ENCODE peak calls at places on chromosomes 7 and 10, in ten cellular contexts. One of them, this sample, is unnamed.

GRCh38 chr7:101824440-101824839 is 7.0 kb downstream of the CUX1 start:
- DNase-seq in HCT116: no peak
- DNase-seq in RWPE1: no peak
- DNase-seq in GM10248: no peak
- DNase-seq in CD8-positive, alpha-beta T cell: no peak
- DNase-seq in prostate gland: no peak
- DNase-seq in fibroblast of lung: no peak
- DNase-seq in astrocyte: no peak
- DNase-seq in spleen: no peak
- DNase-seq in upper lobe of right lung: peak; percentile 21
- DNase-seq in this sample: no peak

GRCh38 chr7:51246258-51247245 is 70.1 kb downstream of the COBL start:
- DNase-seq in GM10248: no peak
- DNase-seq in fibroblast of lung: no peak
- DNase-seq in CD8-positive, alpha-beta T cell: no peak
- DNase-seq in astrocyte: no peak
- DNase-seq in RWPE1: no peak
- DNase-seq in upper lobe of right lung: no peak
- DNase-seq in prostate gland: no peak
- DNase-seq in HCT116: no peak
- DNase-seq in spleen: no peak
- DNase-seq in this sample: no peak

GRCh38 chr10:116802876-116803275 is 46.4 kb upstream of the ENO4 start:
- DNase-seq in astrocyte: no peak
- DNase-seq in upper lobe of right lung: peak; percentile 39
- DNase-seq in spleen: no peak
- DNase-seq in prostate gland: no peak
- DNase-seq in CD8-positive, alpha-beta T cell: no peak
- DNase-seq in GM10248: no peak
- DNase-seq in fibroblast of lung: no peak
- DNase-seq in HCT116: no peak
- DNase-seq in RWPE1: no peak
- DNase-seq in this sample: no peak

GRCh38 chr10:98246911-98247820 is 20.8 kb downstream of the LOXL4 start:
- DNase-seq in upper lobe of right lung: no peak
- DNase-seq in RWPE1: no peak
- DNase-seq in GM10248: no peak
- DNase-seq in HCT116: no peak
- DNase-seq in prostate gland: no peak
- DNase-seq in spleen: no peak
- DNase-seq in astrocyte: peak; percentile 84
- DNase-seq in CD8-positive, alpha-beta T cell: no peak
- DNase-seq in fibroblast of lung: peak; percentile 56
- DNase-seq in this sample: peak; percentile 61

GRCh38 chr7:37110641-37111421 is 337.8 kb downstream of the ELMO1 start:
- DNase-seq in fibroblast of lung: no peak
- DNase-seq in prostate gland: no peak
- DNase-seq in HCT116: no peak
- DNase-seq in astrocyte: no peak
- DNase-seq in upper lobe of right lung: no peak
- DNase-seq in CD8-positive, alpha-beta T cell: no peak
- DNase-seq in spleen: no peak
- DNase-seq in RWPE1: no peak
- DNase-seq in GM10248: no peak
- DNase-seq in this sample: no peak

GRCh38 chr10:86706977-86707376 is 38.7 kb downstream of the LDB3 start:
- DNase-seq in astrocyte: no peak
- DNase-seq in fibroblast of lung: no peak
- DNase-seq in HCT116: no peak
- DNase-seq in RWPE1: no peak
- DNase-seq in CD8-positive, alpha-beta T cell: no peak
- DNase-seq in GM10248: no peak
- DNase-seq in prostate gland: no peak
- DNase-seq in upper lobe of right lung: no peak
- DNase-seq in spleen: peak; percentile 15
- DNase-seq in this sample: no peak

GRCh38 chr7:37287093-37287492 is 161.6 kb downstream of the ELMO1 start:
- DNase-seq in HCT116: no peak
- DNase-seq in CD8-positive, alpha-beta T cell: no peak
- DNase-seq in upper lobe of right lung: no peak
- DNase-seq in prostate gland: no peak
- DNase-seq in spleen: no peak
- DNase-seq in fibroblast of lung: peak; percentile 15
- DNase-seq in GM10248: no peak
- DNase-seq in RWPE1: no peak
- DNase-seq in astrocyte: no peak
- DNase-seq in this sample: no peak

GRCh38 chr10:35225204-35225603 is 98.6 kb downstream of the CREM start:
- DNase-seq in GM10248: no peak
- DNase-seq in astrocyte: no peak
- DNase-seq in spleen: no peak
- DNase-seq in CD8-positive, alpha-beta T cell: no peak
- DNase-seq in prostate gland: no peak
- DNase-seq in upper lobe of right lung: no peak
- DNase-seq in fibroblast of lung: no peak
- DNase-seq in RWPE1: no peak
- DNase-seq in HCT116: no peak
- DNase-seq in this sample: no peak

GRCh38 chr7:47556511-47557180 is 25.3 kb downstream of the TNS3 start:
- DNase-seq in astrocyte: no peak
- DNase-seq in fibroblast of lung: no peak
- DNase-seq in CD8-positive, alpha-beta T cell: no peak
- DNase-seq in HCT116: no peak
- DNase-seq in prostate gland: no peak
- DNase-seq in RWPE1: no peak
- DNase-seq in upper lobe of right lung: no peak
- DNase-seq in spleen: peak; percentile 76
- DNase-seq in GM10248: no peak
- DNase-seq in this sample: no peak

GRCh38 chr10:102674566-102674965 is 30.3 kb downstream of the TRIM8 start:
- DNase-seq in spleen: no peak
- DNase-seq in prostate gland: no peak
- DNase-seq in CD8-positive, alpha-beta T cell: no peak
- DNase-seq in HCT116: no peak
- DNase-seq in astrocyte: no peak
- DNase-seq in GM10248: peak; percentile 26
- DNase-seq in fibroblast of lung: no peak
- DNase-seq in RWPE1: no peak
- DNase-seq in upper lobe of right lung: no peak
- DNase-seq in this sample: no peak

GRCh38 chr7:121505021-121505420 is 108.9 kb upstream of the FAM3C start:
- DNase-seq in CD8-positive, alpha-beta T cell: no peak
- DNase-seq in fibroblast of lung: peak; percentile 36
- DNase-seq in spleen: no peak
- DNase-seq in HCT116: no peak
- DNase-seq in astrocyte: peak; percentile 64
- DNase-seq in prostate gland: no peak
- DNase-seq in GM10248: no peak
- DNase-seq in upper lobe of right lung: no peak
- DNase-seq in RWPE1: no peak
- DNase-seq in this sample: peak; percentile 74

GRCh38 chr10:117635851-117636250 is 93.3 kb downstream of the EMX2 start:
- DNase-seq in GM10248: no peak
- DNase-seq in CD8-positive, alpha-beta T cell: no peak
- DNase-seq in fibroblast of lung: no peak
- DNase-seq in prostate gland: no peak
- DNase-seq in spleen: no peak
- DNase-seq in RWPE1: no peak
- DNase-seq in upper lobe of right lung: no peak
- DNase-seq in astrocyte: no peak
- DNase-seq in HCT116: no peak
- DNase-seq in this sample: no peak

GRCh38 chr7:87369216-87369615 is 23.8 kb downstream of the CROT start:
- DNase-seq in RWPE1: no peak
- DNase-seq in astrocyte: no peak
- DNase-seq in CD8-positive, alpha-beta T cell: peak; percentile 35
- DNase-seq in upper lobe of right lung: no peak
- DNase-seq in fibroblast of lung: no peak
- DNase-seq in prostate gland: no peak
- DNase-seq in spleen: no peak
- DNase-seq in HCT116: no peak
- DNase-seq in GM10248: no peak
- DNase-seq in this sample: no peak

GRCh38 chr7:32206987-32207386 is 136.8 kb upstream of the PDE1C start:
- DNase-seq in prostate gland: no peak
- DNase-seq in RWPE1: no peak
- DNase-seq in spleen: no peak
- DNase-seq in GM10248: no peak
- DNase-seq in upper lobe of right lung: no peak
- DNase-seq in HCT116: no peak
- DNase-seq in fibroblast of lung: peak; percentile 1
- DNase-seq in CD8-positive, alpha-beta T cell: no peak
- DNase-seq in astrocyte: peak; percentile 11
- DNase-seq in this sample: no peak

GRCh38 chr10:117647306-117647705 is 104.8 kb downstream of the EMX2 start:
- DNase-seq in prostate gland: no peak
- DNase-seq in spleen: no peak
- DNase-seq in astrocyte: peak; percentile 3
- DNase-seq in HCT116: no peak
- DNase-seq in fibroblast of lung: no peak
- DNase-seq in CD8-positive, alpha-beta T cell: no peak
- DNase-seq in RWPE1: no peak
- DNase-seq in upper lobe of right lung: no peak
- DNase-seq in GM10248: no peak
- DNase-seq in this sample: no peak

GRCh38 chr7:98406827-98407226 is 5.9 kb upstream of the BAIAP2L1 start:
- DNase-seq in astrocyte: no peak
- DNase-seq in spleen: peak; percentile 20
- DNase-seq in GM10248: no peak
- DNase-seq in upper lobe of right lung: no peak
- DNase-seq in HCT116: no peak
- DNase-seq in prostate gland: no peak
- DNase-seq in CD8-positive, alpha-beta T cell: no peak
- DNase-seq in fibroblast of lung: no peak
- DNase-seq in RWPE1: no peak
- DNase-seq in this sample: no peak

GRCh38 chr10:84237199-84238051 is 3.9 kb downstream of the LRIT1 start:
- DNase-seq in RWPE1: no peak
- DNase-seq in HCT116: no peak
- DNase-seq in CD8-positive, alpha-beta T cell: no peak
- DNase-seq in astrocyte: no peak
- DNase-seq in upper lobe of right lung: no peak
- DNase-seq in fibroblast of lung: no peak
- DNase-seq in spleen: no peak
- DNase-seq in prostate gland: no peak
- DNase-seq in GM10248: no peak
- DNase-seq in this sample: no peak
- TF ChIP-seq CTCF in RWPE1: no peak
- TF ChIP-seq CTCF in HCT116: no peak
- TF ChIP-seq CTCF in CD8-positive, alpha-beta T cell: no peak
- TF ChIP-seq CTCF in astrocyte: no peak
- TF ChIP-seq CTCF in upper lobe of right lung: no peak
- TF ChIP-seq CTCF in fibroblast of lung: no peak
- TF ChIP-seq CTCF in spleen: no peak
- TF ChIP-seq CTCF in prostate gland: no peak
- TF ChIP-seq CTCF in GM10248: no peak
- TF ChIP-seq CTCF in this sample: peak; percentile 22

DNA sequence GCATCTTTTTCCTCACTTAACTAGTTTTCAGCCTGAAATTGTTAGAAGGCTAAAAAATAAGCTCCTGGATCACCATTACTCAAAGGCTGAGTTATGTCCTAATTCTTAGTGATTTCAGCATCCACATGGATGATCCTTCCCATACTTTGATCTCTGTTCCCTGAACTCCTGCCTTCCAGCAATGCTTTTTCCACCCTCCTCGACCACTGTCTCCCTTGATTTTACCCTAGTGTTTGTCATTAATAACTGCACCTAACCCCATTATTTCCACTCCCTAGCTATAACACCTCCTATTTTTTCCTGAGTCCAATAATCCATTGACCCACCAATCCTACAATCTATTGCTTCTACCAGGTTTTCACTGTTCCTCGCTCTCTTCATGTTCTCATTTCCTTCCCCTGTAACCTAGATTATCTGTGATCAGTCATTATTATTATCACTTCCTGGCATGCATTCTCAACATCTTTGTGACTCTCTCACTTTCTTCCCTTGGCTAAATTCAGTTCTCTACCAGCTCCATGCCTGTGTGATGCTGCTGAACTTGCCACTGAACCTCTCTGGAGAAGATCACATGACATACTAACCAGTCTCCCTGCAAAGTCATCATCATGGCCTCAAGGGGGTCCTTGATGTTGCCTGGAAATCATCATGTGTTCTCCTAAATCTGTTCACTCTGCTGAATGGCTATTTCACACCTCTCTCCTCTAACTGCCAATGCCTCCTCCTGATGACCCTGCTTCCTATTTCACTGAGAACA is 6.5 kb upstream of the CALU start:
- DNase-seq in upper lobe of right lung: no peak
- DNase-seq in prostate gland: no peak
- DNase-seq in RWPE1: no peak
- DNase-seq in CD8-positive, alpha-beta T cell: no peak
- DNase-seq in astrocyte: no peak
- DNase-seq in fibroblast of lung: no peak
- DNase-seq in HCT116: no peak
- DNase-seq in GM10248: no peak
- DNase-seq in spleen: no peak
- DNase-seq in this sample: no peak
- TF ChIP-seq CTCF in upper lobe of right lung: no peak
- TF ChIP-seq CTCF in prostate gland: no peak
- TF ChIP-seq CTCF in RWPE1: no peak
- TF ChIP-seq CTCF in CD8-positive, alpha-beta T cell: no peak
- TF ChIP-seq CTCF in astrocyte: no peak
- TF ChIP-seq CTCF in fibroblast of lung: no peak
- TF ChIP-seq CTCF in HCT116: no peak
- TF ChIP-seq CTCF in GM10248: no peak
- TF ChIP-seq CTCF in spleen: no peak
- TF ChIP-seq CTCF in this sample: peak; percentile 35

DNA sequence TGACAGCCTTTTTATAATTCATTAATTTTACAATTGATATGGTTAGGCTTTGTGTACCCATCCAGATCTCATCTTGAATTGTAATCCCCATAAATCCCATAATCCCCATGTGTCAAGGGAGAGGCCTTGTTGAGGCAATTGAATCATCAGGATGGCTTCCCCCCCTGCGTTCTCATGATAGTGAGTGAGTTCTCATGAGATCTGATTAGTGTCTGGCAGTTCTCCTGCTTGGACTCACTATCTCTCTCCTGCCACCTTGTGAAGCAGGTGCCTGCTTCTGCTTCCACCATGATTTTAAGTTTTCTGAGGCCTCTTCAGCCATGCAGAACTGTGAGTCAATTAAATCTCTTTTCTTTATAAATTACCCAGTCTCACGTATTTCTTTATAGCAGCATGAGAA is 165.7 kb upstream of the GNAI1 start:
- DNase-seq in upper lobe of right lung: no peak
- DNase-seq in CD8-positive, alpha-beta T cell: no peak
- DNase-seq in prostate gland: no peak
- DNase-seq in spleen: no peak
- DNase-seq in RWPE1: no peak
- DNase-seq in HCT116: no peak
- DNase-seq in astrocyte: no peak
- DNase-seq in fibroblast of lung: no peak
- DNase-seq in GM10248: no peak
- DNase-seq in this sample: no peak
- TF ChIP-seq CTCF in upper lobe of right lung: no peak
- TF ChIP-seq CTCF in CD8-positive, alpha-beta T cell: no peak
- TF ChIP-seq CTCF in prostate gland: no peak
- TF ChIP-seq CTCF in spleen: no peak
- TF ChIP-seq CTCF in RWPE1: no peak
- TF ChIP-seq CTCF in HCT116: no peak
- TF ChIP-seq CTCF in astrocyte: no peak
- TF ChIP-seq CTCF in fibroblast of lung: no peak
- TF ChIP-seq CTCF in GM10248: no peak
- TF ChIP-seq CTCF in this sample: no peak

GRCh38 chr7:25820432-25821040 is 331.5 kb upstream of the NFE2L3 start:
- DNase-seq in upper lobe of right lung: no peak
- DNase-seq in spleen: no peak
- DNase-seq in RWPE1: peak; percentile 30
- DNase-seq in CD8-positive, alpha-beta T cell: no peak
- DNase-seq in prostate gland: no peak
- DNase-seq in HCT116: peak; percentile 18
- DNase-seq in astrocyte: no peak
- DNase-seq in fibroblast of lung: no peak
- DNase-seq in GM10248: peak; percentile 16
- DNase-seq in this sample: no peak
- TF ChIP-seq CTCF in upper lobe of right lung: peak; percentile 29
- TF ChIP-seq CTCF in spleen: no peak
- TF ChIP-seq CTCF in RWPE1: peak; percentile 40
- TF ChIP-seq CTCF in CD8-positive, alpha-beta T cell: peak; percentile 11
- TF ChIP-seq CTCF in prostate gland: no peak
- TF ChIP-seq CTCF in HCT116: peak; percentile 26
- TF ChIP-seq CTCF in astrocyte: peak; percentile 45
- TF ChIP-seq CTCF in fibroblast of lung: peak; percentile 58
- TF ChIP-seq CTCF in GM10248: peak; percentile 14
- TF ChIP-seq CTCF in this sample: peak; percentile 67